ENCODE peak calls at places on chromosome 1, in seven cellular contexts. One of them, this sample, is unnamed.
A peak's percentile ranks its signal among the peaks of the same experiment; 100 is the strongest.

GRCh38 chr1:7400566-7400965 is 370.5 kb upstream of the VAMP3 start:
- DNase-seq in stimulated activated CD4-positive, alpha-beta T cell treated with anti-CD3 and anti-CD28 coated beads, Interleukin-12 subunit alpha, Interleukin-12 subunit beta, amount 100 ng/mL, for 24 hours: no peak
- DNase-seq in astrocyte of the spinal cord: no peak
- DNase-seq in T-helper 2 cell: no peak
- DNase-seq in AG09319: no peak
- DNase-seq in NCI-H526: no peak
- DNase-seq in hepatocyte: no peak
- DNase-seq in this sample: no peak

GRCh38 chr1:93414749-93415148 is 33.2 kb upstream of the FNBP1L start:
- DNase-seq in stimulated activated CD4-positive, alpha-beta T cell treated with anti-CD3 and anti-CD28 coated beads, Interleukin-12 subunit alpha, Interleukin-12 subunit beta, amount 100 ng/mL, for 24 hours: no peak
- DNase-seq in astrocyte of the spinal cord: no peak
- DNase-seq in T-helper 2 cell: no peak
- DNase-seq in AG09319: no peak
- DNase-seq in NCI-H526: no peak
- DNase-seq in hepatocyte: no peak
- DNase-seq in this sample: no peak

GRCh38 chr1:89739013-89739843 is 81.6 kb upstream of the LRRC8D start:
- DNase-seq in stimulated activated CD4-positive, alpha-beta T cell treated with anti-CD3 and anti-CD28 coated beads, Interleukin-12 subunit alpha, Interleukin-12 subunit beta, amount 100 ng/mL, for 24 hours: peak; percentile 38
- DNase-seq in astrocyte of the spinal cord: peak; percentile 47
- DNase-seq in T-helper 2 cell: no peak
- DNase-seq in AG09319: no peak
- DNase-seq in NCI-H526: no peak
- DNase-seq in hepatocyte: no peak
- DNase-seq in this sample: peak; percentile 41

GRCh38 chr1:151972533-151973270 is 21.0 kb downstream of the S100A10 start:
- DNase-seq in stimulated activated CD4-positive, alpha-beta T cell treated with anti-CD3 and anti-CD28 coated beads, Interleukin-12 subunit alpha, Interleukin-12 subunit beta, amount 100 ng/mL, for 24 hours: no peak
- DNase-seq in astrocyte of the spinal cord: peak; percentile 87
- DNase-seq in T-helper 2 cell: no peak
- DNase-seq in AG09319: no peak
- DNase-seq in NCI-H526: peak; percentile 19
- DNase-seq in hepatocyte: peak; percentile 83
- DNase-seq in this sample: peak; percentile 96

GRCh38 chr1:8121261-8122159 is 95.4 kb upstream of the ERRFI1 start:
- DNase-seq in stimulated activated CD4-positive, alpha-beta T cell treated with anti-CD3 and anti-CD28 coated beads, Interleukin-12 subunit alpha, Interleukin-12 subunit beta, amount 100 ng/mL, for 24 hours: no peak
- DNase-seq in astrocyte of the spinal cord: peak; percentile 98
- DNase-seq in T-helper 2 cell: no peak
- DNase-seq in AG09319: no peak
- DNase-seq in NCI-H526: no peak
- DNase-seq in hepatocyte: peak; percentile 61
- DNase-seq in this sample: peak; percentile 95

GRCh38 chr1:3772027-3772714 is 378 bp upstream of the SMIM1 start:
- DNase-seq in stimulated activated CD4-positive, alpha-beta T cell treated with anti-CD3 and anti-CD28 coated beads, Interleukin-12 subunit alpha, Interleukin-12 subunit beta, amount 100 ng/mL, for 24 hours: peak; percentile 90
- DNase-seq in astrocyte of the spinal cord: peak; percentile 66
- DNase-seq in T-helper 2 cell: peak; percentile 85
- DNase-seq in AG09319: peak; percentile 30
- DNase-seq in NCI-H526: peak; percentile 94
- DNase-seq in hepatocyte: peak; percentile 96
- DNase-seq in this sample: peak; percentile 58

GRCh38 chr1:211581521-211581920 is 2.6 kb upstream of the SLC30A1 start:
- DNase-seq in stimulated activated CD4-positive, alpha-beta T cell treated with anti-CD3 and anti-CD28 coated beads, Interleukin-12 subunit alpha, Interleukin-12 subunit beta, amount 100 ng/mL, for 24 hours: no peak
- DNase-seq in astrocyte of the spinal cord: peak; percentile 29
- DNase-seq in T-helper 2 cell: no peak
- DNase-seq in AG09319: no peak
- DNase-seq in NCI-H526: no peak
- DNase-seq in hepatocyte: no peak
- DNase-seq in this sample: no peak

GRCh38 chr1:43274804-43275180 is 5.0 kb downstream of the TMEM125 start:
- DNase-seq in stimulated activated CD4-positive, alpha-beta T cell treated with anti-CD3 and anti-CD28 coated beads, Interleukin-12 subunit alpha, Interleukin-12 subunit beta, amount 100 ng/mL, for 24 hours: no peak
- DNase-seq in astrocyte of the spinal cord: no peak
- DNase-seq in T-helper 2 cell: no peak
- DNase-seq in AG09319: no peak
- DNase-seq in NCI-H526: no peak
- DNase-seq in hepatocyte: no peak
- DNase-seq in this sample: no peak

GRCh38 chr1:72282271-72282656 is at the start of gene NEGR1:
- DNase-seq in stimulated activated CD4-positive, alpha-beta T cell treated with anti-CD3 and anti-CD28 coated beads, Interleukin-12 subunit alpha, Interleukin-12 subunit beta, amount 100 ng/mL, for 24 hours: no peak
- DNase-seq in astrocyte of the spinal cord: peak; percentile 78
- DNase-seq in T-helper 2 cell: no peak
- DNase-seq in AG09319: no peak
- DNase-seq in NCI-H526: peak; percentile 64
- DNase-seq in hepatocyte: peak; percentile 57
- DNase-seq in this sample: peak; percentile 43

GRCh38 chr1:97006044-97006676 is 284.6 kb downstream of the PTBP2 start:
- DNase-seq in stimulated activated CD4-positive, alpha-beta T cell treated with anti-CD3 and anti-CD28 coated beads, Interleukin-12 subunit alpha, Interleukin-12 subunit beta, amount 100 ng/mL, for 24 hours: no peak
- DNase-seq in astrocyte of the spinal cord: peak; percentile 90
- DNase-seq in T-helper 2 cell: no peak
- DNase-seq in AG09319: no peak
- DNase-seq in NCI-H526: no peak
- DNase-seq in hepatocyte: peak; percentile 9
- DNase-seq in this sample: peak; percentile 76

GRCh38 chr1:226635456-226635941 is 86.9 kb downstream of the STUM start:
- DNase-seq in stimulated activated CD4-positive, alpha-beta T cell treated with anti-CD3 and anti-CD28 coated beads, Interleukin-12 subunit alpha, Interleukin-12 subunit beta, amount 100 ng/mL, for 24 hours: peak; percentile 54
- DNase-seq in astrocyte of the spinal cord: no peak
- DNase-seq in T-helper 2 cell: peak; percentile 33
- DNase-seq in AG09319: no peak
- DNase-seq in NCI-H526: no peak
- DNase-seq in hepatocyte: no peak
- DNase-seq in this sample: no peak

GRCh38 chr1:36861380-36861779 is 172.9 kb downstream of the GRIK3 start:
- DNase-seq in stimulated activated CD4-positive, alpha-beta T cell treated with anti-CD3 and anti-CD28 coated beads, Interleukin-12 subunit alpha, Interleukin-12 subunit beta, amount 100 ng/mL, for 24 hours: no peak
- DNase-seq in astrocyte of the spinal cord: no peak
- DNase-seq in T-helper 2 cell: no peak
- DNase-seq in AG09319: no peak
- DNase-seq in NCI-H526: no peak
- DNase-seq in hepatocyte: no peak
- DNase-seq in this sample: no peak

GRCh38 chr1:178986204-178986603 is 39.5 kb upstream of the FAM20B start:
- DNase-seq in stimulated activated CD4-positive, alpha-beta T cell treated with anti-CD3 and anti-CD28 coated beads, Interleukin-12 subunit alpha, Interleukin-12 subunit beta, amount 100 ng/mL, for 24 hours: no peak
- DNase-seq in astrocyte of the spinal cord: no peak
- DNase-seq in T-helper 2 cell: no peak
- DNase-seq in AG09319: no peak
- DNase-seq in NCI-H526: no peak
- DNase-seq in hepatocyte: no peak
- DNase-seq in this sample: no peak

GRCh38 chr1:184078564-184079107 is 27.1 kb downstream of the TSEN15 start:
- DNase-seq in stimulated activated CD4-positive, alpha-beta T cell treated with anti-CD3 and anti-CD28 coated beads, Interleukin-12 subunit alpha, Interleukin-12 subunit beta, amount 100 ng/mL, for 24 hours: no peak
- DNase-seq in astrocyte of the spinal cord: no peak
- DNase-seq in T-helper 2 cell: no peak
- DNase-seq in AG09319: no peak
- DNase-seq in NCI-H526: no peak
- DNase-seq in hepatocyte: peak; percentile 56
- DNase-seq in this sample: no peak

GRCh38 chr1:219959540-219960208 is 31.3 kb upstream of the SLC30A10 start:
- DNase-seq in stimulated activated CD4-positive, alpha-beta T cell treated with anti-CD3 and anti-CD28 coated beads, Interleukin-12 subunit alpha, Interleukin-12 subunit beta, amount 100 ng/mL, for 24 hours: no peak
- DNase-seq in astrocyte of the spinal cord: no peak
- DNase-seq in T-helper 2 cell: no peak
- DNase-seq in AG09319: no peak
- DNase-seq in NCI-H526: no peak
- DNase-seq in hepatocyte: no peak
- DNase-seq in this sample: no peak

GRCh38 chr1:215128514-215128913 is 46.0 kb downstream of the KCNK2 start:
- DNase-seq in stimulated activated CD4-positive, alpha-beta T cell treated with anti-CD3 and anti-CD28 coated beads, Interleukin-12 subunit alpha, Interleukin-12 subunit beta, amount 100 ng/mL, for 24 hours: no peak
- DNase-seq in astrocyte of the spinal cord: no peak
- DNase-seq in T-helper 2 cell: no peak
- DNase-seq in AG09319: no peak
- DNase-seq in NCI-H526: no peak
- DNase-seq in hepatocyte: no peak
- DNase-seq in this sample: peak; percentile 2

This sample was measured in renal cortical epithelial cell.